ENCODE peak calls at places on chromosomes 5 and 9, in eight cellular contexts. Q, B, P, M, K, J, D and H are unnamed samples.

GRCh38 chr5:96572864-96573512 is 89.2 kb upstream of the CAST start:
- DNase-seq in Q (no peak), B (no peak), P (no peak), M (no peak), K (no peak), J (no peak), D (no peak), H (no peak)

GRCh38 chr5:168705321-168705720 is 126.2 kb upstream of the PANK3 start:
- DNase-seq in Q (no peak), B (no peak), P (no peak), M (no peak), K (no peak), J (no peak), D (no peak), H (no peak)

GRCh38 chr9:116147821-116148220 is 5.8 kb upstream of the PAPPA start:
- DNase-seq in Q (no peak), B (no peak), P (no peak), M (no peak), K (no peak), J (no peak), D (no peak), H (no peak)

GRCh38 chr9:70533492-70533891 is 119.0 kb upstream of the KLF9 start:
- DNase-seq in Q (no peak), B (no peak), P (no peak), M (no peak), K (no peak), J (no peak), D (no peak), H (no peak)

GRCh38 chr5:172858511-172858989 is 24.5 kb downstream of the ERGIC1 start:
- DNase-seq in Q (no peak), B (no peak), P (no peak), M (no peak), K (no peak), J (no peak), D (no peak), H (no peak)

GRCh38 chr5:16776611-16777251 is 159.4 kb downstream of the MYO10 start:
- DNase-seq in Q (no peak), B (peak), P (no peak), M (no peak), K (no peak), J (no peak), D (peak), H (no peak)

GRCh38 chr9:114324492-114324891 is 1.6 kb downstream of the ORM1 start:
- DNase-seq in Q (no peak), B (no peak), P (no peak), M (no peak), K (no peak), J (no peak), D (no peak), H (peak)

GRCh38 chr5:111262153-111262552 is 38.0 kb downstream of the CAMK4 start:
- DNase-seq in Q (no peak), B (no peak), P (no peak), M (no peak), K (no peak), J (no peak), D (no peak), H (no peak)

GRCh38 chr9:92147030-92147853 is 32.0 kb upstream of the SPTLC1 start:
- DNase-seq in Q (peak), B (no peak), P (no peak), M (no peak), K (peak), J (no peak), D (no peak), H (no peak)

GRCh38 chr9:72132052-72132451 is 17.2 kb upstream of the GDA start:
- DNase-seq in Q (no peak), B (no peak), P (no peak), M (no peak), K (no peak), J (no peak), D (no peak), H (no peak)

GRCh38 chr9:13358128-13358527 is 78.6 kb upstream of the MPDZ start:
- DNase-seq in Q (no peak), B (no peak), P (no peak), M (no peak), K (no peak), J (no peak), D (no peak), H (no peak)

GRCh38 chr9:97096793-97097192 is 57.9 kb upstream of the CTSV start:
- DNase-seq in Q (no peak), B (no peak), P (no peak), M (no peak), K (no peak), J (no peak), D (no peak), H (no peak)

GRCh38 chr9:23826120-23826629 is at the start of gene ELAVL2:
- DNase-seq in Q (peak), B (peak), P (peak), M (peak), K (peak), J (peak), D (peak), H (peak)

GRCh38 chr5:58085800-58086199 is 374.1 kb downstream of the PLK2 start:
- DNase-seq in Q (no peak), B (no peak), P (no peak), M (no peak), K (no peak), J (no peak), D (no peak), H (no peak)